ENCODE peak calls at places on chromosomes 13 and 19, in seven cellular contexts. W, N, O, Q, I, T and Y are unnamed samples.
A peak's percentile ranks its signal among the peaks of the same experiment; 100 is the strongest.

GRCh38 chr19:51194527-51195315 is 30.2 kb upstream of the CD33 start:
- DNase-seq in T (no peak), Q (no peak), W (no peak), O (no peak), N (no peak), I (no peak), Y (peak; percentile 15)

GRCh38 chr19:5024282-5024681 is 55.4 kb downstream of the KDM4B start:
- DNase-seq in I (no peak), W (no peak), O (no peak), T (no peak), Q (no peak), N (no peak), Y (no peak)

GRCh38 chr13:25375727-25376358 is 4.1 kb downstream of the ATP8A2 start:
- DNase-seq in T (peak; percentile 60), N (no peak), W (no peak), I (no peak), Q (peak; percentile 20), O (no peak), Y (peak; percentile 34)

GRCh38 chr13:94195715-94196114 is 283.8 kb downstream of the DCT start:
- DNase-seq in N (no peak), W (no peak), O (no peak), T (peak; percentile 93), I (no peak), Q (no peak), Y (no peak)

GRCh38 chr13:113560645-113561416 is 23.7 kb upstream of the TFDP1 start:
- DNase-seq in O (no peak), W (no peak), Q (no peak), N (no peak), T (no peak), I (no peak), Y (no peak)

GRCh38 chr19:40245506-40246128 is 19.1 kb upstream of the CCNP start:
- DNase-seq in Q (no peak), W (no peak), T (no peak), O (no peak), N (no peak), I (no peak), Y (no peak)

GRCh38 chr19:49119411-49120324 is at the start of gene PPFIA3:
- DNase-seq in Q (no peak), T (peak; percentile 59), N (no peak), I (no peak), W (no peak), O (no peak), Y (no peak)

GRCh38 chr19:51043497-51043896 is 8.7 kb upstream of the KLK12 start:
- DNase-seq in O (no peak), T (no peak), N (no peak), W (no peak), Q (no peak), I (no peak), Y (no peak)

GRCh38 chr19:49857834-49858590 is 7.1 kb downstream of the PTOV1 start:
- DNase-seq in W (no peak), T (no peak), Q (no peak), N (no peak), O (no peak), I (no peak), Y (no peak)

GRCh38 chr13:95512957-95513356 is 39.6 kb upstream of the CLDN10 start:
- DNase-seq in I (no peak), W (no peak), O (no peak), N (no peak), T (no peak), Q (no peak), Y (no peak)

GRCh38 chr13:43767351-43767901 is 19.3 kb downstream of the ENOX1 start:
- DNase-seq in Q (peak; percentile 75), T (peak; percentile 55), W (no peak), N (no peak), I (no peak), O (no peak), Y (no peak)

GRCh38 chr13:52713894-52714293 is 25.7 kb downstream of the CNMD start:
- DNase-seq in I (no peak), T (no peak), O (no peak), W (no peak), Q (no peak), N (no peak), Y (no peak)

GRCh38 chr13:98681017-98681416 is 71.5 kb downstream of the SLC15A1 start:
- DNase-seq in Q (no peak), N (no peak), I (no peak), W (no peak), T (no peak), O (no peak), Y (no peak)

GRCh38 chr19:13083008-13083404 is 19.7 kb downstream of the LYL1 start:
- DNase-seq in Q (no peak), O (no peak), W (no peak), T (no peak), N (no peak), I (no peak), Y (no peak)

GRCh38 chr13:41668130-41668757 is 210.9 kb downstream of the RGCC start:
- DNase-seq in Q (peak; percentile 84), I (no peak), O (peak; percentile 32), W (no peak), T (peak; percentile 97), N (no peak), Y (peak; percentile 55)

GRCh38 chr19:6402834-6403608 is 10.1 kb upstream of the GTF2F1 start:
- DNase-seq in T (peak; percentile 79), O (no peak), I (no peak), W (no peak), N (no peak), Q (no peak), Y (no peak)

GRCh38 chr19:31532034-31532433 is 182.8 kb upstream of the TSHZ3 start:
- DNase-seq in T (no peak), N (no peak), Q (no peak), I (no peak), O (no peak), W (no peak), Y (no peak)

GRCh38 chr13:113963376-113963775 is 10.5 kb downstream of the C13orf46 start:
- DNase-seq in Q (no peak), O (no peak), I (no peak), N (no peak), W (no peak), T (no peak), Y (no peak)